ENCODE peak calls at places on chromosome 2, in eight cellular contexts. K is cardiac muscle cell; N is cardiac fibroblast; F is hepatocyte; B is CD8-positive, alpha-beta T cell; S is thoracic aorta; V is PC-3; L is Panc1. U is an unnamed sample.

GRCh38 chr2:67919490-67919889 is 143.3 kb downstream of the C1D start:
- DNase-seq in K (peak; percentile 8), N (peak; percentile 11), F (no peak), B (no peak), S (no peak), V (no peak), L (no peak), U (no peak)

GRCh38 chr2:95346236-95346737 is 49.1 kb downstream of the KCNIP3 start:
- DNase-seq in K (peak; percentile 48), N (peak; percentile 80), F (peak; percentile 64), B (no peak), S (no peak), V (peak; percentile 75), L (no peak), U (no peak)

GRCh38 chr2:10012963-10013461 is 30.3 kb upstream of the KLF11 start:
- DNase-seq in K (no peak), N (no peak), F (no peak), B (no peak), S (no peak), V (no peak), L (no peak), U (no peak)

GRCh38 chr2:196413821-196414274 is 225.7 kb upstream of the CCDC150 start:
- DNase-seq in K (peak; percentile 23), N (peak; percentile 51), F (no peak), B (no peak), S (no peak), V (no peak), L (no peak), U (no peak)

GRCh38 chr2:120940726-120941256 is 205.1 kb downstream of the GLI2 start:
- DNase-seq in K (no peak), N (no peak), F (no peak), B (no peak), S (no peak), V (no peak), L (no peak), U (no peak)

GRCh38 chr2:227252831-227253230 is 72.2 kb upstream of the MFF start:
- DNase-seq in K (no peak), N (no peak), F (no peak), B (no peak), S (no peak), V (no peak), L (no peak), U (no peak)

GRCh38 chr2:153133716-153134115 is 344.8 kb downstream of the RPRM start:
- DNase-seq in K (no peak), N (no peak), F (no peak), B (no peak), S (no peak), V (no peak), L (no peak), U (no peak)

GRCh38 chr2:237647176-237648015 is 20.0 kb downstream of the LRRFIP1 start:
- DNase-seq in K (no peak), N (no peak), F (no peak), B (no peak), S (no peak), V (no peak), L (no peak), U (no peak)

GRCh38 chr2:83517727-83518368 is 941.2 kb downstream of the SUCLG1 start:
- DNase-seq in K (no peak), N (no peak), F (no peak), B (no peak), S (no peak), V (no peak), L (no peak), U (no peak)

GRCh38 chr2:176637497-176638166 is 368.4 kb downstream of the MTX2 start:
- DNase-seq in K (no peak), N (peak; percentile 36), F (peak; percentile 41), B (no peak), S (no peak), V (peak; percentile 68), L (no peak), U (no peak)

GRCh38 chr2:136101042-136101441 is 16.9 kb downstream of the CXCR4 start:
- DNase-seq in K (no peak), N (no peak), F (no peak), B (no peak), S (no peak), V (no peak), L (no peak), U (no peak)

GRCh38 chr2:218172808-218173207 is 6.0 kb upstream of the CXCR1 start:
- DNase-seq in K (no peak), N (no peak), F (no peak), B (no peak), S (no peak), V (no peak), L (no peak), U (no peak)

GRCh38 chr2:4214444-4215295 is 511.3 kb downstream of the DCDC2C start:
- DNase-seq in K (no peak), N (no peak), F (no peak), B (no peak), S (no peak), V (no peak), L (no peak), U (no peak)

GRCh38 chr2:234249873-234250272 is 199.4 kb downstream of the SPP2 start:
- DNase-seq in K (no peak), N (peak; percentile 56), F (no peak), B (no peak), S (no peak), V (peak; percentile 93), L (no peak), U (no peak)

GRCh38 chr2:128602038-128602698 is 283.5 kb upstream of the HS6ST1 start:
- DNase-seq in K (no peak), N (no peak), F (no peak), B (no peak), S (no peak), V (no peak), L (no peak), U (no peak)

GRCh38 chr2:57190007-57190406 is 856.6 kb upstream of the VRK2 start:
- DNase-seq in K (no peak), N (no peak), F (no peak), B (no peak), S (no peak), V (no peak), L (no peak), U (no peak)
- TF ChIP-seq CTCF in K (no peak), N (no peak), F (no peak), B (no peak), S (no peak), V (no peak), L (no peak), U (no peak)

DNA sequence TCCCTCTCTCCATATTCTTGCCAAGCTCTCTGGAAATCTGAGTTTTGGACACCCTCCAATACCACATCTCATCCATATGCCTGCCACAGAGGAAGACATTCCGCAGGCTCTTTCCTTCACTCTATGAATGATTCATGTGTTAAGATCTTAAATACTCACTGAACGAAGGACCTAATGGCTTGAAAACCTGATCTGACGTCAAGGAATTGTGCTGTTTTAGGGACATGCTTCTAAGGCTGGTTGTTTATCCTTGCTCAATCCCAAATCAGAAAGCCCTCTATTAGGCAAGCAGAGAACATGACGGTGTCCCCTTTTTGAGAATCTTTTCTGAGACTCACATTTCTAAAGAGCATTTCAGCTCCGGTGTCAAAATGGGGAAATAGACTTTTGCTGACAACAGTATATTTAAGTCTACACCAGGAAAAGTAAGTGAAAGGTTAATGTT is 83.7 kb upstream of the GALNT5 start:
- DNase-seq in K (no peak), N (peak; percentile 99), F (peak; percentile 64), B (no peak), S (no peak), V (peak; percentile 95), L (no peak), U (peak; percentile 100)
- H3K4me3 ChIP-seq in K (no peak overlapping the region), N (no peak overlapping the region), F (no peak overlapping the region), B (no peak overlapping the region), S (peak overlapping the region; percentile 21), V (no peak overlapping the region), L (no peak overlapping the region), U (no peak overlapping the region)

GRCh38 chr2:180655842-180656454 is 324.5 kb upstream of the UBE2E3 start:
- DNase-seq in K (no peak), N (no peak), F (no peak), B (no peak), S (no peak), V (no peak), L (no peak), U (no peak)
- TF ChIP-seq CTCF in K (peak; percentile 18), N (peak; percentile 43), F (peak; percentile 4), B (no peak), S (peak; percentile 14), V (peak; percentile 20), L (no peak), U (peak; percentile 22)

GRCh38 chr2:38159621-38160020 is 83.7 kb upstream of the CYP1B1 start:
- DNase-seq in K (no peak), N (peak; percentile 54), F (no peak), B (no peak), S (no peak), V (no peak), L (no peak), U (no peak)
- H3K4me3 ChIP-seq in K (no peak overlapping the region), N (no peak overlapping the region), F (no peak overlapping the region), B (no peak overlapping the region), S (peak overlapping the region; percentile 30), V (no peak overlapping the region), L (no peak overlapping the region), U (no peak overlapping the region)

GRCh38 chr2:111698743-111699554 is 185.0 kb downstream of the ANAPC1 start:
- DNase-seq in K (peak; percentile 27), N (peak; percentile 98), F (peak; percentile 88), B (no peak), S (peak; percentile 50), V (peak; percentile 98), L (peak; percentile 98), U (peak; percentile 99)
- TF ChIP-seq CTCF in K (peak; percentile 41), N (peak; percentile 32), F (peak; percentile 24), B (no peak), S (no peak), V (peak; percentile 78), L (peak; percentile 85), U (peak; percentile 67)